ENCODE peak calls at places on chromosomes 13 and 19, in five cellular contexts. U, D, G, I and E are unnamed samples.

GRCh38 chr13:46321494-46322225 is 65.4 kb downstream of the RUBCNL start:
- DNase-seq in U (peak; percentile 40), D (peak; percentile 74), G (peak; percentile 76), I (no peak), E (peak; percentile 63)

GRCh38 chr19:48480151-48480475 is 10.9 kb downstream of the CYTH2 start:
- DNase-seq in U (no peak), D (no peak), G (no peak), I (peak; percentile 76), E (peak; percentile 71)

GRCh38 chr13:37306778-37307544 is 201.5 kb upstream of the CSNK1A1L start:
- DNase-seq in U (peak; percentile 97), D (no peak), G (no peak), I (no peak), E (no peak)

GRCh38 chr13:93235258-93236015 is 8.8 kb downstream of the GPC6 start:
- DNase-seq in U (peak; percentile 40), D (no peak), G (no peak), I (no peak), E (no peak)

GRCh38 chr19:14136509-14137281 is at the start of gene ASF1B:
- DNase-seq in U (peak; percentile 100), D (peak; percentile 100), G (peak; percentile 100), I (peak; percentile 99), E (peak; percentile 99)

GRCh38 chr19:11404588-11405258 is 14.4 kb downstream of the RGL3 start:
- DNase-seq in U (no peak), D (no peak), G (no peak), I (no peak), E (no peak)

GRCh38 chr19:3618144-3618810 is 8.3 kb downstream of the CACTIN start:
- DNase-seq in U (peak; percentile 29), D (peak; percentile 18), G (peak; percentile 51), I (peak; percentile 70), E (peak; percentile 19)

GRCh38 chr19:50380767-50381166 is 3.4 kb upstream of the POLD1 start:
- DNase-seq in U (no peak), D (no peak), G (peak; percentile 93), I (no peak), E (no peak)

GRCh38 chr19:30087381-30088138 is 145.5 kb downstream of the URI1 start:
- DNase-seq in U (no peak), D (peak; percentile 31), G (no peak), I (no peak), E (no peak)

GRCh38 chr19:14021474-14021873 is 6.5 kb upstream of the RLN3 start:
- DNase-seq in U (no peak), D (no peak), G (no peak), I (no peak), E (no peak)

GRCh38 chr19:50184196-50184595 is 19.2 kb upstream of the MYH14 start:
- DNase-seq in U (no peak), D (no peak), G (no peak), I (no peak), E (no peak)

GRCh38 chr19:56393119-56394012 is at the start of gene ZNF582:
- DNase-seq in U (peak; percentile 88), D (peak; percentile 97), G (peak; percentile 98), I (peak; percentile 96), E (peak; percentile 95)